ENCODE peak calls at places on chromosomes 2 and 18, in seven cellular contexts. Y is activated effector memory CD4-positive, alpha-beta T cell treated with Interleukin-2 at 50 U/mL for 16 hours; K is GM12891; J is GM12878; A is left lobe of liver; M is stimulated activated CD8-positive, alpha-beta memory T cell treated with anti-CD3 and anti-CD28 coated beads, Interleukin-7, amount 100 ng/mL, for 4 hours; N is HL-60. I is an unnamed sample.

GRCh38 chr18:63098014-63098981 is 221.3 kb downstream of the BCL2 start:
- DNase-seq in N (no peak), M (peak; percentile 15), A (no peak), J (peak; percentile 77), Y (peak; percentile 24), K (no peak), I (no peak)

GRCh38 chr18:76364282-76365259 is 130.5 kb downstream of the ZNF516 start:
- DNase-seq in M (no peak), N (no peak), J (peak; percentile 45), K (no peak), Y (no peak), A (no peak), I (no peak)

GRCh38 chr2:71457123-71457958 is 4.0 kb downstream of the DYSF start:
- DNase-seq in M (no peak), A (no peak), J (no peak), K (no peak), Y (no peak), N (no peak), I (no peak)

GRCh38 chr2:95314964-95315611 is 17.9 kb downstream of the KCNIP3 start:
- DNase-seq in M (no peak), N (no peak), J (no peak), K (peak; percentile 56), A (peak; percentile 59), Y (no peak), I (no peak)

GRCh38 chr18:21598726-21599584 is 1.5 kb downstream of the ESCO1 start:
- DNase-seq in K (no peak), A (no peak), J (no peak), Y (no peak), M (no peak), N (no peak), I (no peak)

GRCh38 chr2:128405981-128406601 is 87.4 kb upstream of the HS6ST1 start:
- DNase-seq in K (no peak), N (no peak), A (no peak), M (no peak), J (no peak), Y (no peak), I (no peak)

GRCh38 chr2:56191617-56192016 is 7.8 kb downstream of the CCDC85A start:
- DNase-seq in N (no peak), Y (no peak), M (no peak), A (peak; percentile 51), K (no peak), J (no peak), I (no peak)

GRCh38 chr18:67243799-67244587 is 272.5 kb downstream of the DSEL start:
- DNase-seq in M (no peak), J (no peak), K (no peak), N (no peak), Y (no peak), A (no peak), I (no peak)

GRCh38 chr2:171391532-171391931 is 42.3 kb downstream of the METTL8 start:
- DNase-seq in J (no peak), M (no peak), K (no peak), N (no peak), Y (no peak), A (no peak), I (no peak)

GRCh38 chr18:25896178-25896780 is 194.1 kb downstream of the SS18 start:
- DNase-seq in A (no peak), M (no peak), J (no peak), N (peak; percentile 1), Y (no peak), K (peak; percentile 9), I (no peak)

GRCh38 chr2:134252092-134252775 is 1.6 kb upstream of the MGAT5 start:
- DNase-seq in A (no peak), Y (no peak), K (no peak), J (no peak), N (no peak), M (no peak), I (no peak)

GRCh38 chr2:15678346-15678745 is 86.7 kb downstream of the DDX1 start:
- DNase-seq in A (no peak), J (no peak), Y (no peak), K (no peak), N (no peak), M (no peak), I (no peak)

GRCh38 chr18:43113220-43113895 is 2.1 kb downstream of the RIT2 start:
- DNase-seq in K (no peak), M (no peak), J (no peak), N (no peak), A (no peak), Y (no peak), I (no peak)

GRCh38 chr2:52456759-52457377 is 1310.7 kb upstream of the CHAC2 start:
- DNase-seq in J (no peak), Y (no peak), A (no peak), M (no peak), N (no peak), K (no peak), I (no peak)